ENCODE peak calls at places on chromosome 5, in five cellular contexts. One of them, this sample, is unnamed.

GRCh38 chr5:159890141-159890540 is 26.1 kb upstream of the ADRA1B start:
- DNase-seq in activated CD8-positive, alpha-beta memory T cell treated with anti-CD3 and anti-CD28 coated beads for 4 hours: no peak
- DNase-seq in HFFc6: no peak
- DNase-seq in iris pigment epithelial cell: no peak
- DNase-seq in neuronal stem cell: no peak
- DNase-seq in this sample: no peak

GRCh38 chr5:140126315-140127012 is 727 bp downstream of the IGIP start:
- DNase-seq in activated CD8-positive, alpha-beta memory T cell treated with anti-CD3 and anti-CD28 coated beads for 4 hours: no peak
- DNase-seq in iris pigment epithelial cell: no peak
- DNase-seq in HFFc6: no peak
- DNase-seq in neuronal stem cell: no peak
- DNase-seq in this sample: no peak

GRCh38 chr5:59485629-59486439 is 407.7 kb downstream of the PDE4D start:
- DNase-seq in iris pigment epithelial cell: peak
- DNase-seq in activated CD8-positive, alpha-beta memory T cell treated with anti-CD3 and anti-CD28 coated beads for 4 hours: no peak
- DNase-seq in neuronal stem cell: no peak
- DNase-seq in HFFc6: peak
- DNase-seq in this sample: no peak

GRCh38 chr5:164600166-164600715 is 1094.8 kb downstream of the MAT2B start:
- DNase-seq in iris pigment epithelial cell: peak
- DNase-seq in activated CD8-positive, alpha-beta memory T cell treated with anti-CD3 and anti-CD28 coated beads for 4 hours: no peak
- DNase-seq in HFFc6: no peak
- DNase-seq in neuronal stem cell: no peak
- DNase-seq in this sample: no peak

GRCh38 chr5:178546675-178547033 is 43.5 kb downstream of the COL23A1 start:
- DNase-seq in neuronal stem cell: no peak
- DNase-seq in HFFc6: no peak
- DNase-seq in activated CD8-positive, alpha-beta memory T cell treated with anti-CD3 and anti-CD28 coated beads for 4 hours: no peak
- DNase-seq in iris pigment epithelial cell: no peak
- DNase-seq in this sample: no peak

GRCh38 chr5:89437450-89438435 is 554.8 kb upstream of the MEF2C start:
- DNase-seq in iris pigment epithelial cell: peak
- DNase-seq in HFFc6: no peak
- DNase-seq in neuronal stem cell: no peak
- DNase-seq in activated CD8-positive, alpha-beta memory T cell treated with anti-CD3 and anti-CD28 coated beads for 4 hours: no peak
- DNase-seq in this sample: no peak

GRCh38 chr5:180594311-180595045 is 3.2 kb upstream of the SCGB3A1 start:
- DNase-seq in neuronal stem cell: no peak
- DNase-seq in iris pigment epithelial cell: no peak
- DNase-seq in activated CD8-positive, alpha-beta memory T cell treated with anti-CD3 and anti-CD28 coated beads for 4 hours: no peak
- DNase-seq in HFFc6: no peak
- DNase-seq in this sample: no peak

GRCh38 chr5:81552844-81553569 is 159.1 kb upstream of the ACOT12 start:
- DNase-seq in neuronal stem cell: no peak
- DNase-seq in HFFc6: no peak
- DNase-seq in iris pigment epithelial cell: peak
- DNase-seq in activated CD8-positive, alpha-beta memory T cell treated with anti-CD3 and anti-CD28 coated beads for 4 hours: no peak
- DNase-seq in this sample: no peak

GRCh38 chr5:125485003-125485641 is 738.7 kb upstream of the ZNF608 start:
- DNase-seq in activated CD8-positive, alpha-beta memory T cell treated with anti-CD3 and anti-CD28 coated beads for 4 hours: no peak
- DNase-seq in HFFc6: peak
- DNase-seq in iris pigment epithelial cell: peak
- DNase-seq in neuronal stem cell: peak
- DNase-seq in this sample: no peak

GRCh38 chr5:25064306-25064705 is 419.5 kb upstream of the CDH10 start:
- DNase-seq in activated CD8-positive, alpha-beta memory T cell treated with anti-CD3 and anti-CD28 coated beads for 4 hours: no peak
- DNase-seq in HFFc6: no peak
- DNase-seq in iris pigment epithelial cell: no peak
- DNase-seq in neuronal stem cell: no peak
- DNase-seq in this sample: no peak

GRCh38 chr5:144198386-144198785 is 27.7 kb downstream of the KCTD16 start:
- DNase-seq in activated CD8-positive, alpha-beta memory T cell treated with anti-CD3 and anti-CD28 coated beads for 4 hours: no peak
- DNase-seq in neuronal stem cell: no peak
- DNase-seq in HFFc6: peak
- DNase-seq in iris pigment epithelial cell: peak
- DNase-seq in this sample: no peak

GRCh38 chr5:72234898-72235297 is 85.1 kb downstream of the MRPS27 start:
- DNase-seq in activated CD8-positive, alpha-beta memory T cell treated with anti-CD3 and anti-CD28 coated beads for 4 hours: no peak
- DNase-seq in iris pigment epithelial cell: no peak
- DNase-seq in HFFc6: no peak
- DNase-seq in neuronal stem cell: no peak
- DNase-seq in this sample: no peak

GRCh38 chr5:107618233-107618632 is 52.5 kb downstream of the EFNA5 start:
- DNase-seq in HFFc6: no peak
- DNase-seq in neuronal stem cell: no peak
- DNase-seq in activated CD8-positive, alpha-beta memory T cell treated with anti-CD3 and anti-CD28 coated beads for 4 hours: no peak
- DNase-seq in iris pigment epithelial cell: peak
- DNase-seq in this sample: no peak

GRCh38 chr5:90421136-90421535 is 11.6 kb upstream of the CETN3 start:
- DNase-seq in iris pigment epithelial cell: peak
- DNase-seq in neuronal stem cell: no peak
- DNase-seq in activated CD8-positive, alpha-beta memory T cell treated with anti-CD3 and anti-CD28 coated beads for 4 hours: no peak
- DNase-seq in HFFc6: no peak
- DNase-seq in this sample: no peak

GRCh38 chr5:179344301-179345178 is 721 bp downstream of the ADAMTS2 start:
- DNase-seq in neuronal stem cell: peak
- DNase-seq in activated CD8-positive, alpha-beta memory T cell treated with anti-CD3 and anti-CD28 coated beads for 4 hours: no peak
- DNase-seq in iris pigment epithelial cell: peak
- DNase-seq in HFFc6: no peak
- DNase-seq in this sample: no peak

GRCh38 chr5:116358911-116359418 is 215.7 kb downstream of the SEMA6A start:
- DNase-seq in HFFc6: no peak
- DNase-seq in activated CD8-positive, alpha-beta memory T cell treated with anti-CD3 and anti-CD28 coated beads for 4 hours: no peak
- DNase-seq in neuronal stem cell: no peak
- DNase-seq in iris pigment epithelial cell: no peak
- DNase-seq in this sample: no peak